ENCODE peak calls at places on chromosome 9, in seven cellular contexts. M is cardiac muscle cell, N is MM.1S, E is GM23338, Y is fibroblast of lung, W is psoas muscle, B is IMR-90. Q is an unnamed sample.

GRCh38 chr9:114314881-114315722 is 7.8 kb upstream of the ORM1 start:
- DNase-seq in B (no peak), E (no peak), Y (no peak), N (no peak), M (no peak), W (no peak), Q (no peak)

GRCh38 chr9:70566066-70566465 is 151.6 kb upstream of the KLF9 start:
- DNase-seq in E (no peak), W (no peak), B (no peak), N (no peak), Y (no peak), M (no peak), Q (no peak)

GRCh38 chr9:107258919-107259318 is 24.2 kb upstream of the RAD23B start:
- DNase-seq in B (no peak), M (no peak), N (no peak), W (no peak), Y (no peak), E (no peak), Q (no peak)

GRCh38 chr9:73446306-73446705 is 294.6 kb downstream of the ANXA1 start:
- DNase-seq in Y (no peak), M (no peak), B (no peak), N (no peak), W (no peak), E (no peak), Q (no peak)

GRCh38 chr9:23779220-23779619 is 46.8 kb downstream of the ELAVL2 start:
- DNase-seq in Y (peak; percentile 25), B (no peak), E (peak; percentile 66), M (no peak), W (no peak), N (no peak), Q (no peak)

GRCh38 chr9:68523367-68523936 is 17.2 kb downstream of the TMEM252 start:
- DNase-seq in Y (no peak), E (no peak), M (no peak), B (no peak), N (no peak), W (no peak), Q (no peak)

GRCh38 chr9:123401879-123402513 is 46.0 kb downstream of the CRB2 start:
- DNase-seq in W (no peak), E (peak; percentile 81), N (no peak), B (peak; percentile 57), Y (peak; percentile 40), M (peak; percentile 67), Q (peak; percentile 53)

GRCh38 chr9:2018764-2019548 is 3.8 kb downstream of the SMARCA2 start:
- DNase-seq in W (no peak), Y (no peak), B (no peak), M (no peak), E (peak; percentile 85), N (no peak), Q (no peak)

GRCh38 chr9:35286381-35286780 is 124.6 kb downstream of the UNC13B start:
- DNase-seq in W (no peak), B (no peak), N (no peak), E (no peak), Y (no peak), M (no peak), Q (no peak)

GRCh38 chr9:4344946-4345345 is 45.1 kb upstream of the GLIS3 start:
- DNase-seq in E (no peak), Y (no peak), N (no peak), M (no peak), W (no peak), B (no peak), Q (no peak)

GRCh38 chr9:93287189-93287552 is 103.2 kb downstream of the WNK2 start:
- DNase-seq in W (no peak), N (no peak), B (no peak), E (no peak), M (no peak), Y (no peak), Q (no peak)

GRCh38 chr9:33750307-33750838 is 45.0 kb upstream of the PRSS3 start:
- DNase-seq in N (no peak), E (peak; percentile 59), B (peak; percentile 15), M (peak; percentile 25), W (no peak), Y (peak; percentile 22), Q (no peak)

GRCh38 chr9:124078641-124079040 is 67.1 kb downstream of the LHX2 start:
- DNase-seq in Y (peak; percentile 61), N (no peak), W (no peak), M (peak; percentile 65), E (no peak), B (peak; percentile 48), Q (peak; percentile 59)

GRCh38 chr9:115883467-115884329 is 269.9 kb upstream of the PAPPA start:
- DNase-seq in N (peak; percentile 11), W (no peak), Y (peak; percentile 34), M (peak; percentile 65), E (peak; percentile 80), B (peak; percentile 60), Q (peak; percentile 74)

GRCh38 chr9:113738506-113738897 is 137.6 kb upstream of the ZNF618 start:
- DNase-seq in E (peak; percentile 32), M (no peak), Y (no peak), N (no peak), W (no peak), B (no peak), Q (no peak)

GRCh38 chr9:95078516-95078915 is 239.0 kb downstream of the FANCC start:
- DNase-seq in N (no peak), M (no peak), Y (no peak), W (no peak), E (no peak), B (no peak), Q (no peak)

GRCh38 chr9:126233913-126234525 is 92.6 kb upstream of the MVB12B start:
- DNase-seq in B (no peak), Y (no peak), M (no peak), E (no peak), N (no peak), W (no peak), Q (no peak)

GRCh38 chr9:110641350-110641749 is 27.2 kb upstream of the MUSK start:
- DNase-seq in B (no peak), E (no peak), M (no peak), Y (peak; percentile 54), W (no peak), N (no peak), Q (no peak)

GRCh38 chr9:4106081-4106491 is 193.8 kb downstream of the GLIS3 start:
- DNase-seq in Y (no peak), M (no peak), W (no peak), E (no peak), N (no peak), B (no peak), Q (no peak)

GRCh38 chr9:122134822-122135528 is 24.6 kb downstream of the NDUFA8 start:
- DNase-seq in B (peak; percentile 23), E (peak; percentile 41), N (no peak), Y (no peak), M (no peak), W (no peak), Q (no peak)

GRCh38 chr9:129964901-129965734 is 77.9 kb downstream of the FNBP1 start:
- DNase-seq in B (peak; percentile 93), Y (peak; percentile 93), M (peak; percentile 43), E (peak; percentile 51), N (no peak), W (no peak), Q (peak; percentile 85)

GRCh38 chr9:129487658-129488483 is 133.0 kb downstream of the C9orf50 start:
- DNase-seq in M (peak; percentile 78), B (peak; percentile 65), W (peak; percentile 70), E (peak; percentile 57), N (no peak), Y (peak; percentile 65), Q (peak; percentile 64)

GRCh38 chr9:130857864-130858730 is 23.0 kb downstream of the ABL1 start:
- DNase-seq in B (peak; percentile 97), N (no peak), M (peak; percentile 88), Y (peak; percentile 98), E (no peak), W (peak; percentile 86), Q (peak; percentile 73)

GRCh38 chr9:130239741-130240241 is 25.8 kb upstream of the HMCN2 start:
- DNase-seq in N (peak; percentile 27), M (no peak), B (peak; percentile 19), E (no peak), W (no peak), Y (peak; percentile 26), Q (no peak)

GRCh38 chr9:94625835-94626234 is 13.5 kb downstream of the FBP1 start:
- DNase-seq in W (no peak), B (no peak), N (no peak), Y (no peak), E (no peak), M (no peak), Q (no peak)

GRCh38 chr9:88590558-88591146 is 55.7 kb downstream of the NXNL2 start:
- DNase-seq in M (no peak), B (no peak), Y (no peak), N (no peak), W (no peak), E (peak; percentile 74), Q (no peak)

GRCh38 chr9:27572918-27573698 is at the start of gene C9orf72:
- DNase-seq in M (no peak), Y (peak; percentile 55), W (peak; percentile 89), E (peak; percentile 72), N (peak; percentile 52), B (peak; percentile 31), Q (no peak)
- H3K4me3 ChIP-seq in M (peak within 1 kb of the TSS; percentile 67), Y (peak within 1 kb of the TSS; percentile 78), W (peak within 1 kb of the TSS; percentile 88), E (peak within 1 kb of the TSS; percentile 89), N (peak within 1 kb of the TSS; percentile 71), B (peak within 1 kb of the TSS; percentile 75), Q (peak within 1 kb of the TSS; percentile 78)

GRCh38 chr9:81420024-81420423 is 269.3 kb downstream of the TLE1 start:
- DNase-seq in N (no peak), B (no peak), M (no peak), W (no peak), E (no peak), Y (no peak), Q (no peak)
- TF ChIP-seq CTCF in N (no peak), B (no peak), M (no peak), W (no peak), E (no peak), Y (no peak), Q (no peak)

GRCh38 chr9:98791147-98792095 is 4.9 kb downstream of the ANKS6 start:
- DNase-seq in W (peak; percentile 93), M (peak; percentile 97), Y (peak; percentile 95), E (peak; percentile 91), N (peak; percentile 72), B (peak; percentile 94), Q (peak; percentile 94)
- H3K4me3 ChIP-seq in W (no peak overlapping the region), M (no peak overlapping the region), Y (no peak overlapping the region), E (no peak overlapping the region), N (no peak overlapping the region), B (no peak overlapping the region), Q (no peak overlapping the region)

GRCh38 chr9:32523910-32524309 is 2.1 kb downstream of the RIGI start:
- DNase-seq in Y (no peak), N (no peak), W (no peak), B (no peak), E (no peak), M (no peak), Q (no peak)

GRCh38 chr9:32525506-32525905 is 490 bp downstream of the RIGI start:
- DNase-seq in M (peak; percentile 9), Y (peak; percentile 8), B (peak; percentile 17), W (no peak), N (no peak), E (no peak), Q (peak; percentile 29)

GRCh38 chr9:32526042-32526706 is at the start of gene RIGI:
- DNase-seq in B (peak; percentile 93), Y (peak; percentile 93), N (peak; percentile 79), W (peak; percentile 92), M (peak; percentile 95), E (peak; percentile 91), Q (peak; percentile 95)

GRCh38 chr9:32524558-32525461 is 1.2 kb downstream of the RIGI start:
- DNase-seq in Y (peak; percentile 23), B (no peak), M (peak; percentile 28), N (no peak), E (peak; percentile 67), W (no peak), Q (peak; percentile 9)

GRCh38 chr9:32526707-32527048 is 682 bp upstream of the RIGI start:
- DNase-seq in E (no peak), B (no peak), W (no peak), N (no peak), Y (no peak), M (no peak), Q (no peak)
- TF ChIP-seq CTCF in E (no peak), B (no peak), W (no peak), N (no peak), Y (no peak), M (no peak), Q (no peak)

Q was measured in fibroblast of villous mesenchyme.